ENCODE peak calls at places on chromosomes 7 and 10, in seven cellular contexts. H, R, F, Z, B, K and T are unnamed samples.

GRCh38 chr7:157828881-157829280 is 492.1 kb downstream of the DNAJB6 start:
- DNase-seq in R (no peak), B (no peak), F (no peak), K (no peak), H (no peak), Z (no peak), T (no peak)

GRCh38 chr10:132293416-132294195 is 14.1 kb downstream of the STK32C start:
- DNase-seq in Z (no peak), K (no peak), R (no peak), B (no peak), H (no peak), F (no peak), T (no peak)

GRCh38 chr7:129047761-129048160 is 7.2 kb downstream of the TNPO3 start:
- DNase-seq in F (no peak), H (no peak), B (peak), R (no peak), K (no peak), Z (no peak), T (no peak)

GRCh38 chr7:85765698-85766298 is 578.9 kb upstream of the SEMA3D start:
- DNase-seq in H (no peak), R (no peak), B (no peak), K (no peak), F (no peak), Z (no peak), T (no peak)

GRCh38 chr7:150340024-150340749 is 1.2 kb downstream of the RARRES2 start:
- DNase-seq in R (peak), B (peak), K (no peak), Z (no peak), H (peak), F (no peak), T (peak)

GRCh38 chr7:77321300-77321699 is 94.8 kb downstream of the GSAP start:
- DNase-seq in Z (no peak), K (no peak), B (no peak), R (peak), F (no peak), H (no peak), T (no peak)

GRCh38 chr7:82441916-82442478 is 1.6 kb downstream of the CACNA2D1 start:
- DNase-seq in K (peak), H (no peak), F (no peak), B (peak), Z (peak), R (no peak), T (peak)

GRCh38 chr7:103983201-103983977 is 6.1 kb downstream of the RELN start:
- DNase-seq in F (no peak), R (no peak), K (no peak), B (no peak), H (no peak), Z (no peak), T (no peak)

GRCh38 chr7:151240536-151240935 is 8.0 kb downstream of the SMARCD3 start:
- DNase-seq in F (no peak), H (no peak), Z (no peak), R (no peak), B (no peak), K (no peak), T (no peak)

GRCh38 chr10:27223964-27224363 is 16.6 kb downstream of the ACBD5 start:
- DNase-seq in K (peak), B (peak), Z (peak), R (peak), H (no peak), F (no peak), T (peak)